ENCODE peak calls at places on chromosome 15, in six cellular contexts. V is GM23338, K is uterus, B is thoracic aorta, M is IMR-90, H is Peyer's patch. Q is an unnamed sample.
A peak's percentile ranks its signal among the peaks of the same experiment; 100 is the strongest.

GRCh38 chr15:66564136-66565041 is 1.4 kb downstream of the LCTL start:
- DNase-seq in V (peak; percentile 61), K (no peak), B (no peak), M (no peak), H (no peak), Q (no peak)

GRCh38 chr15:46703871-46704637 is 1013.3 kb upstream of the SEMA6D start:
- DNase-seq in V (no peak), K (no peak), B (no peak), M (no peak), H (no peak), Q (peak; percentile 11)

GRCh38 chr15:66253643-66254363 is at the start of gene MEGF11:
- DNase-seq in V (peak; percentile 87), K (peak; percentile 27), B (no peak), M (peak; percentile 28), H (no peak), Q (peak; percentile 44)

GRCh38 chr15:67456677-67457529 is 64.0 kb upstream of the C15orf61 start:
- DNase-seq in V (peak; percentile 92), K (peak; percentile 59), B (peak; percentile 19), M (peak; percentile 59), H (peak; percentile 84), Q (peak; percentile 86)

GRCh38 chr15:20645956-20646355 is 104.4 kb upstream of the GOLGA6L6 start:
- DNase-seq in V (no peak), K (no peak), B (no peak), M (no peak), H (peak; percentile 69), Q (no peak)

GRCh38 chr15:71674354-71674753 is 136.0 kb upstream of the NR2E3 start:
- DNase-seq in V (no peak), K (no peak), B (no peak), M (no peak), H (no peak), Q (no peak)

GRCh38 chr15:78651007-78651406 is 10.0 kb upstream of the CHRNB4 start:
- DNase-seq in V (no peak), K (no peak), B (no peak), M (no peak), H (no peak), Q (no peak)

GRCh38 chr15:50066693-50067092 is 52.3 kb downstream of the ATP8B4 start:
- DNase-seq in V (no peak), K (no peak), B (no peak), M (no peak), H (no peak), Q (no peak)

GRCh38 chr15:87977907-87978306 is 278.6 kb downstream of the NTRK3 start:
- DNase-seq in V (no peak), K (no peak), B (no peak), M (no peak), H (no peak), Q (no peak)

GRCh38 chr15:98799991-98800390 is 151.7 kb downstream of the IGF1R start:
- DNase-seq in V (no peak), K (no peak), B (no peak), M (no peak), H (no peak), Q (no peak)

GRCh38 chr15:29141908-29142747 is 127.5 kb downstream of the NSMCE3 start:
- DNase-seq in V (no peak), K (no peak), B (no peak), M (no peak), H (peak; percentile 7), Q (no peak)

GRCh38 chr15:27797765-27798164 is 301.4 kb downstream of the OCA2 start:
- DNase-seq in V (no peak), K (no peak), B (no peak), M (no peak), H (no peak), Q (no peak)

GRCh38 chr15:31375772-31376171 is 49.1 kb downstream of the KLF13 start:
- DNase-seq in V (no peak), K (no peak), B (no peak), M (no peak), H (no peak), Q (no peak)

GRCh38 chr15:37973856-37974255 is 39.4 kb downstream of the TMCO5A start:
- DNase-seq in V (no peak), K (no peak), B (no peak), M (peak; percentile 24), H (no peak), Q (no peak)

GRCh38 chr15:61668444-61668843 is 391.8 kb downstream of the VPS13C start:
- DNase-seq in V (no peak), K (no peak), B (no peak), M (no peak), H (no peak), Q (no peak)

GRCh38 chr15:58182460-58183163 is 44.4 kb downstream of the AQP9 start:
- DNase-seq in V (peak; percentile 83), K (peak; percentile 38), B (no peak), M (peak; percentile 41), H (no peak), Q (peak; percentile 69)

GRCh38 chr15:33699691-33700447 is 268.4 kb upstream of the CHRM5 start:
- DNase-seq in V (peak; percentile 67), K (no peak), B (no peak), M (peak; percentile 12), H (no peak), Q (peak; percentile 17)

GRCh38 chr15:59350421-59350732 is 22.3 kb downstream of the MYO1E start:
- DNase-seq in V (no peak), K (no peak), B (no peak), M (no peak), H (no peak), Q (no peak)
- H3K4me1 ChIP-seq in V (peaks cover 60% of the 10 kb centered on the region), K (peaks cover 4% of the 10 kb centered on the region), B (peaks cover 23% of the 10 kb centered on the region), M (no peaks in the 10 kb centered on the region), H (peaks cover 3% of the 10 kb centered on the region), Q (no peaks in the 10 kb centered on the region)

GRCh38 chr15:69434679-69435078 is 17.9 kb upstream of the RPLP1 start:
- DNase-seq in V (no peak), K (peak; percentile 29), B (no peak), M (no peak), H (no peak), Q (no peak)
- H3K36me3 ChIP-seq in V (peaks cover 53% of the 10 kb centered on the region), K (no peaks in the 10 kb centered on the region), B (peaks cover 8% of the 10 kb centered on the region), M (peaks cover 9% of the 10 kb centered on the region), H (no peaks in the 10 kb centered on the region), Q (no peaks in the 10 kb centered on the region)

GRCh38 chr15:90266485-90266884 is 1.0 kb downstream of the NGRN start:
- DNase-seq in V (no peak), K (no peak), B (no peak), M (peak; percentile 20), H (no peak), Q (no peak)

GRCh38 chr15:90265271-90266060 is at the start of gene NGRN:
- DNase-seq in V (peak; percentile 95), K (peak; percentile 90), B (peak; percentile 64), M (peak; percentile 88), H (peak; percentile 94), Q (peak; percentile 84)

GRCh38 chr15:90264649-90265048 is 823 bp upstream of the NGRN start:
- DNase-seq in V (no peak), K (no peak), B (no peak), M (no peak), H (no peak), Q (peak; percentile 17)

GRCh38 chr15:90268415-90268814 is 2.9 kb downstream of the NGRN start:
- DNase-seq in V (peak; percentile 34), K (no peak), B (no peak), M (no peak), H (no peak), Q (no peak)

GRCh38 chr15:90266061-90266431 is 574 bp downstream of the NGRN start:
- DNase-seq in V (peak; percentile 70), K (peak; percentile 32), B (no peak), M (peak; percentile 4), H (peak; percentile 54), Q (no peak)
- H3K4me1 ChIP-seq in V (peaks cover 20% of the 10 kb centered on the region), K (peaks cover 5% of the 10 kb centered on the region), B (peaks cover 31% of the 10 kb centered on the region), M (peaks cover 7% of the 10 kb centered on the region), H (peaks cover 7% of the 10 kb centered on the region), Q (no peaks in the 10 kb centered on the region)

GRCh38 chr15:45606841-45607240 is 19.7 kb downstream of the BLOC1S6 start:
- DNase-seq in V (no peak), K (no peak), B (no peak), M (no peak), H (no peak), Q (no peak)
- H3K36me3 ChIP-seq in V (no peaks in the 10 kb centered on the region), K (no peaks in the 10 kb centered on the region), B (peaks cover 4% of the 10 kb centered on the region), M (peaks cover 4% of the 10 kb centered on the region), H (peaks cover 36% of the 10 kb centered on the region), Q (no peaks in the 10 kb centered on the region)